ENCODE peak calls at places on chromosomes 16 and 17, in seven cellular contexts. B is heart left ventricle, Q is ascending aorta, F is PC-3, J is cardiac muscle cell, C is HAP-1, L is right cardiac atrium. N is an unnamed sample. For H3K4me1, the result is how much of the 10 kb centered on the place peaks cover.

GRCh38 chr16:72172105-72173034 is at the start of gene PMFBP1:
- DNase-seq in B (peak), Q (peak), F (peak), J (peak), C (no peak), L (no peak), N (no peak)

GRCh38 chr16:64362193-64362592 is 759.7 kb downstream of the CDH11 start:
- DNase-seq in B (no peak), Q (no peak), F (peak), J (no peak), C (no peak), L (no peak), N (no peak)

GRCh38 chr17:50063516-50064252 is 7.8 kb downstream of the ITGA3 start:
- DNase-seq in B (no peak), Q (no peak), F (peak), J (no peak), C (no peak), L (no peak), N (no peak)

GRCh38 chr16:50244504-50245416 is 21.6 kb upstream of the ADCY7 start:
- DNase-seq in B (no peak), Q (no peak), F (peak), J (no peak), C (no peak), L (no peak), N (no peak)

GRCh38 chr17:66836063-66837005 is 1.4 kb downstream of the CACNG5 start:
- DNase-seq in B (no peak), Q (no peak), F (no peak), J (no peak), C (no peak), L (no peak), N (no peak)

GRCh38 chr17:61328351-61328750 is 71.3 kb upstream of the TBX2 start:
- DNase-seq in B (no peak), Q (no peak), F (no peak), J (no peak), C (no peak), L (no peak), N (no peak)

GRCh38 chr16:15879255-15879804 is 9.1 kb downstream of the CEP20 start:
- DNase-seq in B (no peak), Q (no peak), F (peak), J (peak), C (no peak), L (no peak), N (no peak)

GRCh38 chr17:46163316-46163715 is 29.9 kb downstream of the KANSL1 start:
- DNase-seq in B (no peak), Q (no peak), F (no peak), J (no peak), C (no peak), L (no peak), N (no peak)

GRCh38 chr17:12659500-12659899 is 6.2 kb upstream of the MYOCD start:
- DNase-seq in B (no peak), Q (no peak), F (no peak), J (peak), C (no peak), L (no peak), N (no peak)

GRCh38 chr16:2686912-2687507 is 4.7 kb downstream of the KCTD5 start:
- DNase-seq in B (peak), Q (no peak), F (no peak), J (no peak), C (no peak), L (peak), N (peak)

GRCh38 chr16:9787717-9788116 is 394.5 kb downstream of the GRIN2A start:
- DNase-seq in B (peak), Q (no peak), F (no peak), J (no peak), C (no peak), L (no peak), N (no peak)

GRCh38 chr17:44758414-44759095 is at the start of gene ADAM11:
- DNase-seq in B (no peak), Q (no peak), F (no peak), J (no peak), C (peak), L (no peak), N (no peak)

GRCh38 chr17:38656959-38657823 is 17.6 kb downstream of the EPOP start:
- DNase-seq in B (no peak), Q (no peak), F (no peak), J (no peak), C (no peak), L (no peak), N (no peak)

GRCh38 chr16:2234813-2235170 is 1.5 kb upstream of the DNASE1L2 start:
- DNase-seq in B (no peak), Q (no peak), F (no peak), J (no peak), C (no peak), L (no peak), N (no peak)

GRCh38 chr16:78106659-78107058 is 7.2 kb downstream of the WWOX start:
- DNase-seq in B (no peak), Q (no peak), F (no peak), J (no peak), C (no peak), L (no peak), N (no peak)

GRCh38 chr17:9825751-9826150 is at the start of gene GLP2R:
- DNase-seq in B (no peak), Q (no peak), F (no peak), J (no peak), C (no peak), L (no peak), N (no peak)

GRCh38 chr17:64332502-64332901 is 58.2 kb downstream of the PECAM1 start:
- DNase-seq in B (peak), Q (no peak), F (peak), J (no peak), C (no peak), L (peak), N (no peak)

GRCh38 chr16:30948956-30949654 is at the start of gene ORAI3:
- DNase-seq in B (peak), Q (no peak), F (peak), J (peak), C (peak), L (peak), N (peak)

GRCh38 chr17:28925912-28926365 is 23.1 kb upstream of the DHRS13 start:
- DNase-seq in B (no peak), Q (no peak), F (peak), J (peak), C (no peak), L (no peak), N (no peak)

GRCh38 chr17:40313660-40314556 is 4.9 kb downstream of the RARA start:
- DNase-seq in B (no peak), Q (no peak), F (peak), J (no peak), C (no peak), L (no peak), N (peak)
- H3K4me1 ChIP-seq in B (half or more), Q (half or more), F (half or more), J (half or more), C (under half), L (under half), N (half or more)

DNA sequence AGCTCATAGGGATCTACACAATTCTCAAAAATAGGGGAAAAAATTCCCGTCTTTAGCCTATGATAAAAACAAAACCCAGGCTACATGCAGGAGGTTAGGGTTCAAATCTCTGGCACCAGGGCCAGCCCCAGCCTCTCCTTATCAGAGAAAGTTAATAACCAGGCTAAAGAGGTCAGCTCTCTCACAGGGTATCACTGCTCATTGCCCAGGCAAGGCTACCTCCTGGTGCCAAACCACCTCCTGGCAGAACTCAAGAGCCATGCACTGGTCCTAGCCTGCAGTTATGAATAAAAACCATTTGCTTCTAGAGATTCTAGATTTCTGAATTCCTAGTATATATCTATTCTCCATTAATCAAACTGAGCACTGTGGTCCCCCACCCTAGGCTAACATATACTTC is 65.8 kb downstream of the CREBBP start:
- DNase-seq in B (no peak), Q (no peak), F (no peak), J (no peak), C (no peak), L (no peak), N (no peak)
- H3K4me1 ChIP-seq in B (half or more), Q (under half), F (under half), J (under half), C (under half), L (under half), N (half or more)

GRCh38 chr16:56623637-56624036 is 1.9 kb upstream of the MT1E start:
- DNase-seq in B (no peak), Q (no peak), F (no peak), J (no peak), C (no peak), L (no peak), N (no peak)

GRCh38 chr16:56628486-56629035 is 3.0 kb downstream of the MT1E start:
- DNase-seq in B (no peak), Q (no peak), F (no peak), J (no peak), C (no peak), L (no peak), N (no peak)

GRCh38 chr16:56626685-56627084 is 1.1 kb downstream of the MT1E start:
- DNase-seq in B (peak), Q (no peak), F (no peak), J (no peak), C (no peak), L (no peak), N (no peak)

GRCh38 chr16:56625140-56625942 is at the start of gene MT1E:
- DNase-seq in B (peak), Q (no peak), F (no peak), J (peak), C (peak), L (peak), N (peak)

GRCh38 chr16:56625943-56626654 is 518 bp downstream of the MT1E start:
- DNase-seq in B (peak), Q (peak), F (no peak), J (peak), C (no peak), L (peak), N (peak)
- H3K4me1 ChIP-seq in B (under half), Q (under half), F (under half), J (under half), C (under half), L (under half), N (under half)

GRCh38 chr17:35817196-35817595 is 7.9 kb downstream of the TAF15 start:
- DNase-seq in B (no peak), Q (no peak), F (no peak), J (no peak), C (no peak), L (no peak), N (no peak)
- H3K4me1 ChIP-seq in B (under half), Q (under half), F (under half), J (under half), C (under half), L (under half), N (under half)

GRCh38 chr17:76969598-76970172 is 101.5 kb downstream of the MGAT5B start:
- DNase-seq in B (no peak), Q (no peak), F (peak), J (no peak), C (no peak), L (no peak), N (no peak)
- H3K4me1 ChIP-seq in B (under half), Q (under half), F (under half), J (under half), C (under half), L (under half), N (under half)

GRCh38 chr16:82628741-82629140 is 2.0 kb downstream of the CDH13 start:
- DNase-seq in B (no peak), Q (no peak), F (no peak), J (no peak), C (no peak), L (no peak), N (no peak)

GRCh38 chr16:82629441-82630027 is 2.8 kb downstream of the CDH13 start:
- DNase-seq in B (no peak), Q (no peak), F (peak), J (peak), C (peak), L (no peak), N (no peak)

GRCh38 chr16:82631701-82632685 is 5.2 kb downstream of the CDH13 start:
- DNase-seq in B (no peak), Q (no peak), F (peak), J (no peak), C (peak), L (no peak), N (peak)

GRCh38 chr16:82630688-82631087 is 3.9 kb downstream of the CDH13 start:
- DNase-seq in B (no peak), Q (no peak), F (peak), J (peak), C (no peak), L (no peak), N (no peak)

DNA sequence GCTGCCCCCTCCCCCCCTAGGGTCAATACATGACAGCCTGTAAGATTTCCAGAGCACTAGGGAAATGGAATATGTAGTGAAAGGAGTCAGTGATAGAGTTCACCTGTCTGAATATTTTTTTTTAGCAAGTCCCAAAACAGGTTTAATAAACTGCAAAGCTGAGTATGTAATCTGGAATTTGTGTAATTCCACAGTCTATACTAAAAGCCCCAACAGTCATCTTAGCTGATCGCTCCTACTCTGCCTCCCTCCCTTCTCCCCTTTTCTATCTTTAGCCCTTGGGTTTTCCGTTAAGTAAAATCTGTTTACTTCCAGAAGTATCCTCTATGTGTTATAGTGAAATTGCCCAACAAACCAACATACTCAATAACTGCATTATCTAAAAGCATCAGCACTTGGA is 3.5 kb downstream of the CDH13 start:
- DNase-seq in B (no peak), Q (no peak), F (peak), J (no peak), C (no peak), L (no peak), N (no peak)
- H3K4me1 ChIP-seq in B (half or more), Q (under half), F (under half), J (under half), C (under half), L (under half), N (half or more)

GRCh38 chr17:40514013-40514875 is 12.8 kb upstream of the TNS4 start:
- DNase-seq in B (peak), Q (no peak), F (no peak), J (no peak), C (no peak), L (no peak), N (no peak)
- H3K4me1 ChIP-seq in B (under half), Q (under half), F (half or more), J (under half), C (under half), L (under half), N (under half)

GRCh38 chr16:29813644-29814562 is 1.9 kb downstream of the PRRT2 start:
- DNase-seq in B (no peak), Q (no peak), F (no peak), J (no peak), C (no peak), L (peak), N (no peak)
- H3K4me1 ChIP-seq in B (half or more), Q (under half), F (under half), J (under half), C (under half), L (under half), N (under half)

DNA sequence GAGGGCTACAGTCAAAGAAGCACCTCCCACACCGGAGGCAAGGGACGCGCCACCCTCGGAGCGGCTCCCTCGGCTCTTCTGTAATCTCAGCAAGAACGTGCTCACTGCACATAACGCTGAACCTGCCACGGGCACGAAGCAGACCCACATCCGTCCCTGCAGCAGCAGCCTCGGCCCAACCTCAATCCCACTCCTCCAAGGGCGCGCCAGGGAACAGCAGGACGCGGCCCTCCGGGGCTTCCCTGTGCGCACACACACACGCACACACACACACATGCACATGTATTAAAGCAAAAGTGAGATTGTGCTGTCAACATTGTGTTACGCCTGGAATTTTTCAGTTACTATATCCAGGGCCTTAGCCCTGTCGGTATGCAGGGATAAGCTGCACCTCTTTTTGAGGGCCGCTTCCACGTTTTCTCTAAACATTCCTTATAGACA is 54.0 kb downstream of the TBC1D16 start:
- DNase-seq in B (no peak), Q (no peak), F (no peak), J (no peak), C (peak), L (peak), N (no peak)
- H3K4me1 ChIP-seq in B (under half), Q (under half), F (under half), J (under half), C (under half), L (under half), N (under half)

DNA sequence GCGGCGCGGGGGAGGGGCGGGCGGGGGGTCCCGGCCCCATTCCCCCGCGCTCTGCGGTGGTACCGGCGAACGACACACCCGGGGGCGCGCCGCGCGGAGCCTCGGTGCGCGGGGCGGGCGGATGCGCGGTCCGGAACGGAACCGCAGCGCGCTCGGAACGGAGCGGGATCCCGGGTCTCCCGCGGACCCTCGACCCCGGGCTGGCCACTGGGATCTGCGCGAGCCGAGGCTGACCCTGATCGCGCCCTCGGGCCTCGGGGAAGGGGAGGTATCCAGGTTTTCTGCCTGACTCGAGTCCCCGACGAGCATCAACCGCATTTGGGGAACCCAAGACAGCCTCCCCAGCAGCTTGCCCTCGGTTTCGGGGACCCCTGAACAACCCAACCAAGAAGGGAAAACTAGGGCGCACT is 361 bp downstream of the BEAN1 start:
- DNase-seq in B (no peak), Q (no peak), F (no peak), J (no peak), C (no peak), L (no peak), N (no peak)
- H3K4me1 ChIP-seq in B (under half), Q (under half), F (under half), J (under half), C (under half), L (under half), N (under half)